ENCODE peak calls at places on chromosomes 3 and 15, in seven cellular contexts. T, X, K, C, I, E and J are unnamed samples.
A peak's percentile ranks its signal among the peaks of the same experiment; 100 is the strongest.

GRCh38 chr15:88788816-88789215 is 14.4 kb upstream of the ACAN start:
- DNase-seq in E (no peak), K (peak; percentile 32), I (no peak), C (no peak), X (no peak), T (no peak), J (no peak)

GRCh38 chr3:12285003-12285555 is 3.8 kb upstream of the PPARG start:
- DNase-seq in E (no peak), C (no peak), T (no peak), K (no peak), I (no peak), X (no peak), J (no peak)

GRCh38 chr3:195241592-195242355 is 29.2 kb downstream of the XXYLT1 start:
- DNase-seq in T (no peak), X (no peak), K (no peak), I (no peak), C (no peak), E (no peak), J (no peak)

GRCh38 chr3:115156255-115156654 is 9.2 kb upstream of the ZBTB20 start:
- DNase-seq in X (no peak), C (no peak), E (no peak), T (no peak), K (no peak), I (no peak), J (no peak)

GRCh38 chr15:66821307-66821706 is 119.3 kb downstream of the SMAD6 start:
- DNase-seq in C (no peak), I (no peak), E (no peak), T (no peak), X (no peak), K (peak; percentile 43), J (no peak)

GRCh38 chr15:101478701-101479341 is 10.7 kb downstream of the PCSK6 start:
- DNase-seq in E (no peak), X (no peak), I (no peak), C (no peak), T (no peak), K (no peak), J (no peak)

GRCh38 chr3:165462616-165463334 is 266.6 kb upstream of the SLITRK3 start:
- DNase-seq in X (no peak), E (peak; percentile 11), K (no peak), C (no peak), T (no peak), I (no peak), J (no peak)

GRCh38 chr3:63478962-63479660 is 173.4 kb upstream of the SNTN start:
- DNase-seq in I (no peak), X (no peak), K (peak; percentile 51), E (peak; percentile 57), C (no peak), T (no peak), J (no peak)

GRCh38 chr3:87478716-87479115 is 202.3 kb upstream of the POU1F1 start:
- DNase-seq in I (no peak), K (no peak), X (no peak), T (no peak), E (no peak), C (no peak), J (no peak)

GRCh38 chr15:75834011-75834410 is 9.2 kb upstream of the UBE2Q2 start:
- DNase-seq in X (no peak), I (no peak), E (no peak), C (no peak), T (no peak), K (no peak), J (no peak)

GRCh38 chr15:70775160-70775559 is 11.8 kb upstream of the UACA start:
- DNase-seq in E (peak; percentile 91), X (no peak), C (no peak), T (no peak), K (peak; percentile 87), I (no peak), J (no peak)

GRCh38 chr15:39584662-39585393 is 3.9 kb downstream of the THBS1 start:
- DNase-seq in X (no peak), E (no peak), C (no peak), I (no peak), K (peak; percentile 78), T (no peak), J (no peak)

GRCh38 chr15:51782357-51782896 is 31.0 kb downstream of the TMOD2 start:
- DNase-seq in T (no peak), E (peak; percentile 30), K (no peak), I (no peak), X (peak; percentile 25), C (no peak), J (no peak)

GRCh38 chr3:108406661-108407206 is 103.7 kb downstream of the MYH15 start:
- DNase-seq in C (peak; percentile 33), K (peak; percentile 76), I (no peak), X (peak; percentile 60), T (peak; percentile 37), E (peak; percentile 82), J (no peak)

GRCh38 chr3:29642393-29643033 is 361.6 kb downstream of the RBMS3 start:
- DNase-seq in X (no peak), T (no peak), I (no peak), K (peak; percentile 61), C (no peak), E (peak; percentile 71), J (no peak)

GRCh38 chr15:90648137-90649070 is 68.7 kb upstream of the BLM start:
- DNase-seq in K (peak; percentile 70), C (no peak), E (peak; percentile 89), T (peak; percentile 68), X (peak; percentile 84), I (peak; percentile 93), J (peak; percentile 43)

GRCh38 chr3:160447544-160447943 is 2.0 kb downstream of the TRIM59 start:
- DNase-seq in C (no peak), X (no peak), T (no peak), K (peak; percentile 46), I (no peak), E (peak; percentile 63), J (no peak)

GRCh38 chr15:101250331-101250730 is 1.5 kb downstream of the CHSY1 start:
- DNase-seq in T (no peak), C (no peak), X (no peak), E (peak; percentile 92), I (no peak), K (peak; percentile 94), J (no peak)

GRCh38 chr3:49966233-49966942 is 26.4 kb downstream of the RBM6 start:
- DNase-seq in T (no peak), K (no peak), X (no peak), C (no peak), I (no peak), E (peak; percentile 14), J (no peak)

GRCh38 chr15:96330450-96331140 is at the start of gene NR2F2:
- DNase-seq in E (peak; percentile 98), K (peak; percentile 99), X (no peak), I (peak; percentile 99), T (no peak), C (peak; percentile 89), J (peak; percentile 82)

GRCh38 chr3:33791477-33792166 is 6.8 kb upstream of the PDCD6IP start:
- DNase-seq in K (no peak), E (peak; percentile 83), I (no peak), X (no peak), C (peak; percentile 5), T (no peak), J (no peak)

GRCh38 chr15:62165029-62165792 is at the start of gene C2CD4B:
- DNase-seq in I (no peak), C (peak; percentile 3), E (no peak), X (no peak), K (no peak), T (peak; percentile 86), J (peak; percentile 41)
- TF ChIP-seq CTCF in I (no peak), C (no peak), E (no peak), X (no peak), K (no peak), T (peak; percentile 25), J (no peak)

GRCh38 chr15:26985050-26985449 is 14.1 kb downstream of the GABRG3 start:
- DNase-seq in T (no peak), K (no peak), E (no peak), C (no peak), X (no peak), I (no peak), J (no peak)

GRCh38 chr15:26981492-26981891 is 10.5 kb downstream of the GABRG3 start:
- DNase-seq in T (no peak), C (no peak), I (no peak), K (no peak), X (no peak), E (no peak), J (no peak)

DNA sequence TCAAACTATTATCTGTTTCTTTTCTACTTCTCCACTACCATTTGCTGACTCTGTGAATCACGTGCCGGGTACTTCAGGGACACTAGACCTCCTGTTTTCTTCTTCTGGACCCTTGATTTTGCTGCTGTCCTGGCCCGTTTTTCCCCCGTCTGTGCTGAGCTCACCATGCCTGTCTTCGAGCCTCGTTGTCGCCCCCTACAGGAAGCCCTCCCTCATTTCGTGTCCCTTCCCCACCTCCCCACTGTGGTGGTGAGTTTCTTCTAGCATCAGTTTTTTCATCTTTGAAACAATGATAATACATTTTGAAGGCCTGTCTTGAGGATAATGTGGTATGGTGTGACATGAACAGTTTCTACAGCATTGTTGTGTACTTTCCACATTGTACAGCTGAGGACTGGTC is 12.8 kb downstream of the GABRG3 start:
- DNase-seq in I (no peak), K (no peak), C (no peak), T (no peak), E (no peak), X (no peak), J (no peak)
- TF ChIP-seq CTCF in I (no peak), K (no peak), C (no peak), T (peak; percentile 28), E (no peak), X (peak; percentile 71), J (peak; percentile 21)

DNA sequence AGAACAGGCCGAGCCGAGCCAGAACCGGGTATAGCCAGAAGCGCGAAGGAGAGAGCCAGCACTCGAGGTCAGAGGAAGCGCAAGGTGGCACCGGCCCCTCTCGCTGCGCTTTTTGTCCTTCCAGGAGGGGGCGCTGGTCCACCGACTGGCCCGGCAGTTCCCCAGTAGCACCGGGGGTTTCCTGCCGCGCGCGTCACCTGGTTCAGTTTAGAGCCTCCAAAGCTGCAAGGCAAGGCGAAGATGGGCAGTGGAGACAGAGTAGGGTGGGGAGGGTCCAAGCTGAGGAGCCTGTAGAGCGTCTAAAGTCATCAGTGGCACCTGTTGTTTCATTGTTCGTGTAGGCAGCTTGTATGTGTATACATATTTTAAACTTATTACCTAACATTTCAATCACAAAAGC is 7.6 kb upstream of the NR2E3 start:
- DNase-seq in I (no peak), C (peak; percentile 50), X (no peak), K (no peak), E (no peak), T (no peak), J (no peak)
- TF ChIP-seq CTCF in I (no peak), C (peak; percentile 64), X (peak; percentile 57), K (peak; percentile 20), E (no peak), T (peak; percentile 45), J (peak; percentile 38)

GRCh38 chr3:94483403-94483802 is 420.5 kb downstream of the NSUN3 start:
- DNase-seq in T (no peak), I (no peak), K (no peak), X (no peak), E (no peak), C (no peak), J (no peak)

GRCh38 chr3:94482686-94483085 is 419.8 kb downstream of the NSUN3 start:
- DNase-seq in T (no peak), C (no peak), X (no peak), E (no peak), K (no peak), I (no peak), J (no peak)

DNA sequence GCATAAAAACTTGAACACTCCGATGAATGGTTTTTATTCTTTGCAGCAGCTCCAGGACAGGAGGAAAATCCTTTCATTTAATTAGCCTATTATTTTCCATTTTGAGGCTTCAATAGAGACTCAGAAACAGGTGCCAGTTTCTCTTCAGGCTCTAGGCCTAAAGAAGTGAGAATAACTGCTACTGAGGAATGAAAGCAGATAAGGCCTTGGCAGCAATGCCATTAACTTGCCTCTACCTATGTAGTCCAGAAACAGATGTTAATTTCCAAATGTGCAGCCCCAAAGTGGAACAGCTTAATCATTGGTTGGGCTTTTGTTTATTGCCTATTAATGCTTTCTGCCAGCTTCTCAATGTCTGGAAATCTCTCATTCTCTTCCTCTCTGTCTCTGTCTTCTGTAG is 418.6 kb downstream of the NSUN3 start:
- DNase-seq in I (no peak), X (no peak), C (no peak), E (no peak), K (no peak), T (no peak), J (no peak)
- TF ChIP-seq CTCF in I (no peak), X (no peak), C (no peak), E (no peak), K (no peak), T (no peak), J (no peak)